ENCODE peak calls at places on chromosomes 12 and 14, in six cellular contexts. X is stomach, R is spleen, W is transverse colon, N is HL-60, M is sigmoid colon. Y is an unnamed sample.

GRCh38 chr12:120720234-120720968 is 5.2 kb upstream of the ACADS start:
- DNase-seq in X (no peak), R (peak), W (no peak), N (no peak), M (peak), Y (no peak)

GRCh38 chr12:115963030-115963480 is 314.4 kb downstream of the MED13L start:
- DNase-seq in X (no peak), R (no peak), W (no peak), N (no peak), M (no peak), Y (no peak)

GRCh38 chr12:66319266-66319954 is 17.1 kb downstream of the HELB start:
- DNase-seq in X (no peak), R (no peak), W (no peak), N (no peak), M (no peak), Y (no peak)

GRCh38 chr14:61219673-61220072 is 61.5 kb downstream of the TMEM30B start:
- DNase-seq in X (no peak), R (no peak), W (no peak), N (no peak), M (no peak), Y (no peak)

GRCh38 chr12:62736596-62736995 is 198.4 kb downstream of the PPM1H start:
- DNase-seq in X (no peak), R (no peak), W (no peak), N (no peak), M (no peak), Y (no peak)

GRCh38 chr12:21323736-21324135 is 11.0 kb downstream of the SLCO1A2 start:
- DNase-seq in X (no peak), R (no peak), W (no peak), N (no peak), M (no peak), Y (no peak)

GRCh38 chr14:100765991-100766390 is 39.3 kb downstream of the DLK1 start:
- DNase-seq in X (no peak), R (no peak), W (no peak), N (no peak), M (peak), Y (no peak)

GRCh38 chr12:57756406-57757341 is 1.8 kb downstream of the MARCHF9 start:
- DNase-seq in X (peak), R (peak), W (peak), N (no peak), M (peak), Y (no peak)

GRCh38 chr14:74980746-74981661 is 21.7 kb upstream of the EIF2B2 start:
- DNase-seq in X (no peak), R (no peak), W (no peak), N (no peak), M (no peak), Y (peak)

GRCh38 chr12:70364695-70365397 is 1.2 kb upstream of the KCNMB4 start:
- DNase-seq in X (no peak), R (no peak), W (no peak), N (no peak), M (no peak), Y (no peak)

GRCh38 chr12:89948266-89949175 is 239.9 kb upstream of the ATP2B1 start:
- DNase-seq in X (no peak), R (no peak), W (no peak), N (no peak), M (no peak), Y (no peak)

GRCh38 chr12:22709292-22709691 is 84.3 kb downstream of the ETNK1 start:
- DNase-seq in X (no peak), R (no peak), W (no peak), N (no peak), M (no peak), Y (no peak)

GRCh38 chr14:81990312-81990761 is 456.7 kb upstream of the SEL1L start:
- DNase-seq in X (peak), R (no peak), W (peak), N (no peak), M (no peak), Y (no peak)

GRCh38 chr12:45730116-45730841 is 773 bp downstream of the ARID2 start:
- DNase-seq in X (peak), R (peak), W (peak), N (no peak), M (peak), Y (peak)

GRCh38 chr12:27338473-27338872 is 5.8 kb downstream of the BMAL2 start:
- DNase-seq in X (no peak), R (no peak), W (no peak), N (no peak), M (no peak), Y (no peak)

GRCh38 chr12:132165584-132165983 is 21.3 kb downstream of the NOC4L start:
- DNase-seq in X (no peak), R (peak), W (no peak), N (no peak), M (no peak), Y (no peak)

GRCh38 chr12:89117448-89118034 is 234.8 kb downstream of the DUSP6 start:
- DNase-seq in X (peak), R (no peak), W (peak), N (no peak), M (no peak), Y (no peak)

GRCh38 chr14:61257469-61258057 is 23.6 kb downstream of the TMEM30B start:
- DNase-seq in X (no peak), R (no peak), W (no peak), N (no peak), M (no peak), Y (no peak)

GRCh38 chr12:442235-442884 is 17.4 kb upstream of the B4GALNT3 start:
- DNase-seq in X (peak), R (no peak), W (peak), N (no peak), M (peak), Y (no peak)

GRCh38 chr14:35534130-35534883 is at the start of gene INSM2:
- DNase-seq in X (no peak), R (peak), W (no peak), N (no peak), M (no peak), Y (no peak)

GRCh38 chr14:58243790-58244555 is 670 bp upstream of the PSMA3 start:
- DNase-seq in X (no peak), R (no peak), W (no peak), N (no peak), M (no peak), Y (no peak)

GRCh38 chr12:20109667-20110066 is 258.7 kb upstream of the PDE3A start:
- DNase-seq in X (no peak), R (no peak), W (no peak), N (no peak), M (no peak), Y (no peak)

GRCh38 chr12:32595251-32595650 is 83.8 kb upstream of the DNM1L start:
- DNase-seq in X (no peak), R (no peak), W (no peak), N (no peak), M (no peak), Y (no peak)

GRCh38 chr14:20782280-20782890 is 1.3 kb downstream of the RNASE6 start:
- DNase-seq in X (no peak), R (no peak), W (no peak), N (no peak), M (no peak), Y (no peak)

GRCh38 chr12:45666452-45667215 is 62.9 kb upstream of the ARID2 start:
- DNase-seq in X (no peak), R (no peak), W (no peak), N (no peak), M (no peak), Y (no peak)

GRCh38 chr12:102765736-102766135 is 151.3 kb downstream of the PAH start:
- DNase-seq in X (no peak), R (no peak), W (no peak), N (no peak), M (no peak), Y (no peak)

GRCh38 chr14:21184252-21184651 is 28.4 kb upstream of the OR5AU1 start:
- DNase-seq in X (no peak), R (no peak), W (no peak), N (no peak), M (no peak), Y (no peak)

GRCh38 chr14:104202259-104203070 is 64.1 kb downstream of the KIF26A start:
- DNase-seq in X (peak), R (no peak), W (peak), N (no peak), M (no peak), Y (no peak)

GRCh38 chr12:9782547-9783382 is 22.1 kb upstream of the CD69 start:
- DNase-seq in X (no peak), R (no peak), W (no peak), N (no peak), M (no peak), Y (no peak)

GRCh38 chr14:74567646-74568379 is 44.2 kb downstream of the LTBP2 start:
- DNase-seq in X (no peak), R (peak), W (no peak), N (no peak), M (no peak), Y (no peak)

GRCh38 chr14:69519701-69520100 is 35.2 kb downstream of the PLEKHD1 start:
- DNase-seq in X (no peak), R (no peak), W (no peak), N (no peak), M (no peak), Y (no peak)

GRCh38 chr12:50985322-50985721 is 33.0 kb downstream of the HIGD1C start:
- DNase-seq in X (no peak), R (no peak), W (no peak), N (no peak), M (peak), Y (no peak)

GRCh38 chr14:97641827-97642226 is 844.6 kb downstream of the VRK1 start:
- DNase-seq in X (no peak), R (no peak), W (no peak), N (no peak), M (no peak), Y (peak)

GRCh38 chr12:99287136-99287535 is 360.4 kb upstream of the GARIN6 start:
- DNase-seq in X (no peak), R (no peak), W (no peak), N (no peak), M (no peak), Y (no peak)

GRCh38 chr12:14694145-14694544 is 2.3 kb downstream of the GUCY2C start:
- DNase-seq in X (no peak), R (no peak), W (no peak), N (no peak), M (no peak), Y (no peak)
- TF ChIP-seq POLR2AphosphoS5 in X (no peak), R (no peak), W (no peak), N (no peak), M (no peak), Y (no peak)

GRCh38 chr14:34069854-34070582 is 119.1 kb upstream of the EGLN3 start:
- DNase-seq in X (no peak), R (no peak), W (no peak), N (no peak), M (no peak), Y (no peak)
- TF ChIP-seq CTCF in X (no peak), R (no peak), W (no peak), N (no peak), M (no peak), Y (no peak)

DNA sequence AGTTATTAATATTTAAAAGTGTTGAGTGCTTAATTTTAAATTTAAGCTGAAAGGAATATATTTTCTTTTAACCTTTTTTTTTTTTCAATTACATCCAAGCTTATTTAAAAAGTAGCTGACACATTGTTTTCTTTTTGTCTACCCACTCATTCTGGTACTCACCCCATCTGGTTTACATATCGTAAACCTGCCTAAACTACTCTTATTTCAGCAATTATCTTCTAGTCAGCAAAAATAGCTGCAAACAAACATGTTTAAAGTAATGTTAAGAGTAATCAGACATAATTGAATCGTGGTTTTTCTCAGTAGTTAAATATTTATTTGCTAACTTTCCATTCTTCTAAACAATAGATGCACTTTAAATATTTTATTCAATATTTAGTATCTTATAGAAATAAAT is 492.7 kb upstream of the MGAT4C start:
- DNase-seq in X (no peak), R (no peak), W (no peak), N (no peak), M (no peak), Y (no peak)
- TF ChIP-seq POLR2AphosphoS5 in X (no peak), R (no peak), W (no peak), N (no peak), M (no peak), Y (no peak)

GRCh38 chr12:4444031-4444430 is 1.6 kb downstream of the FGF6 start:
- DNase-seq in X (no peak), R (no peak), W (no peak), N (no peak), M (no peak), Y (no peak)
- TF ChIP-seq CTCF in X (no peak), R (no peak), W (no peak), N (no peak), M (no peak), Y (no peak)

GRCh38 chr14:93049867-93050331 is 65.8 kb downstream of the ITPK1 start:
- DNase-seq in X (peak), R (no peak), W (no peak), N (no peak), M (no peak), Y (no peak)
- TF ChIP-seq POLR2AphosphoS5 in X (no peak), R (peak), W (peak), N (no peak), M (no peak), Y (no peak)

DNA sequence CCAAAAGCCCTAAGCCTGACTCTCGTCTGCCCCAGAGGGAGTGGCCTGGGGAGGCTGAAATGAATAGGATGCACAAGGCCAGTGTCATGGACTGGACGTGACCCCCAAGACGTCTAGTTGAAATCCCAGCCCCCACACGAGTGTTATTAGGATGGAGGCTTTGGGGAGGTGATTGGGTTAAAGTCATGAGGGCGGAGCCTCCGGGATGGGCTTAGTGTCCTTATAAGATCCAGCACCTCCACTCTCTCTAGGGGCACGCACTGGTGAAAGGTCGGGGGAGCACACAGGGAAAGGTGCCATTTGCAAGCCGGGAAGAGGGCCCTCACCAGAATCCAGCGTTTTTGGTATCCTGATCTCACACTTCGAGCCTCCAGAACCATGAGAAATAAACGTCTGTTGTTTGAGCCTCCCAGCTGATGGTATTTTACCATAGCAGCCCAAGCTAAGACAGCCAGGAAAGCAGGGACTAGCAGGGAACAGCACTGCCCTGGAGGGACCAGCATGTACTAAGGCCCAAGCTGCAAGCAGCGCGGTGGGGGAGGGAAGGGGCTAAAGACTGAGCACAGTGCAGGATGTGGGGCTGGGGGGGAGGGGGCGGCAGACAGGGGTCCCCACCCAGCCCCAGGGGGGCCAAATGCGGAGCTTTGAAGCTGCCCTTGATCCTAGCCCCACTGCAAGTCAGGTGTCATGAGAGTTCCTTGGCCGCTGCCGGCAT is 78.3 kb upstream of the NCOR2 start:
- DNase-seq in X (no peak), R (no peak), W (no peak), N (no peak), M (no peak), Y (no peak)
- TF ChIP-seq CTCF in X (no peak), R (no peak), W (no peak), N (no peak), M (no peak), Y (no peak)

DNA sequence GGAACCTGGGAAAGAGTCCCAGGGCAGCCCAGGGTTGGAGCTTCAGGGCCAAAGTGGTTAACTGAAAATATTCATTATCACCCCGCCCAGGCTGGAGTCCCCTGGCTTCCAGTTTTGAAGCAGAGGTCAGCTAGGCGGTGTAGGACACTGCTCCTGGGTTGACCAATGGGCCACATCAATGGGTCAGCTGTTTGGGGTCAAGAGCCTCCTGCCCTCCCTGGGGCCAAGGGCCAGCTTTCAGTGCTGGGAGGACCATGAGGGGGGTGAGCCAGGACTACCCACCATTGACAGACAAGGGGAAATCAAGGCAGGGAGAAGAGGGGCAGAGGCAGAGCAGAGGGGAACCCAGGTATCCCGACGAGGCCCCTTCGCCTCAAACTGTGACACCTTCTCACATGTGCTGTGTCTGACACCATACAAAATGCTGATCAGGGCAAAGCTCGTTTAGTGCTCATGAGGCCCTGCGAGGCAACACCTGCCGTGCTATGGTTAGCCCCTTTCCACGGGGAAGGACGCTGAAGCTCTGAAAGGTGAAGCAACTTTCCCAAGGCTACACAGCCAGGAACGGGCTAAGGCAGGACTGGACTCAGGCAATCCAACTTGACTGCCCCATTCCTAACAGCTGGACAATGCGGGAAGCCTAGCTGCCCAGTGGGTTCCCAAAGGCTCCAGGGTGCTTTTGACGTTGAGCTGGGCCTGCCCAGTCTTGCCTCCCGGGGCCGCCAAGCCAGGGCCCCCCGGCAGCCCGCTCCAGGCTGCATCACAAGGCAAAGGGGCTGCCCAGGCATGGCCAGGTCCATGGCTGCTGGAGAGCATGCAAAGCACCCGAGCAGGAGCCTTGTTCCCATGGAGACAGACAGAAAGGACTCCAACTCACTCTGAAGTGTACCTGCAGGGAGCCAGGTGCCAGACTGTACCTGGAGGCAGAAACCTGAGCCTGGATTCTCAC is 2.0 kb downstream of the SYNE3 start:
- DNase-seq in X (no peak), R (no peak), W (no peak), N (no peak), M (no peak), Y (peak)
- TF ChIP-seq POLR2AphosphoS5 in X (no peak), R (no peak), W (no peak), N (no peak), M (no peak), Y (no peak)

DNA sequence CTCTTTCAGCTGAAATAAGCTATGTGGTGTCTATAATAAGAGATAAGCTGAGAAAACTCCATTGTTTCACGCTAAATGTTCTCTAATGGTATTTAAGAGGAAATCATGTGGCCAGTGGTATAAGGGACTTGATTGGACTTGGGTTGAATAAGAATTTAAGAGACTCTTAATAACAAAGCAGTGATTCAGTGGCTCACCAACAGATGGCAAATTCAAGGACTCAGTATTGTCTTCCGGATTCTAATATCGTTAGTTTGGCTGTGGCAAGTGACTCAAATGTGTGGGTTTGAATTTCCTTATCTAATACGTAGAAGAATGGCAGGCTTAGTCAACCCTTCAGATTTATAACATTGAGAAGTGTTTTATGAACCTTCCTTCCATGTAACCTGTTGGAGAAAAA is 49.1 kb upstream of the KCNH3 start:
- DNase-seq in X (no peak), R (no peak), W (no peak), N (no peak), M (no peak), Y (no peak)
- TF ChIP-seq CTCF in X (no peak), R (no peak), W (no peak), N (no peak), M (no peak), Y (no peak)

GRCh38 chr14:102345232-102345631 is 17.5 kb downstream of the CINP start:
- DNase-seq in X (no peak), R (no peak), W (no peak), N (no peak), M (no peak), Y (no peak)

GRCh38 chr14:102344485-102344884 is 18.2 kb downstream of the CINP start:
- DNase-seq in X (no peak), R (no peak), W (no peak), N (no peak), M (no peak), Y (no peak)

GRCh38 chr14:102344084-102344483 is 18.6 kb downstream of the CINP start:
- DNase-seq in X (no peak), R (no peak), W (no peak), N (no peak), M (no peak), Y (no peak)

GRCh38 chr14:102341566-102341965 is 21.1 kb downstream of the CINP start:
- DNase-seq in X (no peak), R (no peak), W (no peak), N (no peak), M (no peak), Y (no peak)

DNA sequence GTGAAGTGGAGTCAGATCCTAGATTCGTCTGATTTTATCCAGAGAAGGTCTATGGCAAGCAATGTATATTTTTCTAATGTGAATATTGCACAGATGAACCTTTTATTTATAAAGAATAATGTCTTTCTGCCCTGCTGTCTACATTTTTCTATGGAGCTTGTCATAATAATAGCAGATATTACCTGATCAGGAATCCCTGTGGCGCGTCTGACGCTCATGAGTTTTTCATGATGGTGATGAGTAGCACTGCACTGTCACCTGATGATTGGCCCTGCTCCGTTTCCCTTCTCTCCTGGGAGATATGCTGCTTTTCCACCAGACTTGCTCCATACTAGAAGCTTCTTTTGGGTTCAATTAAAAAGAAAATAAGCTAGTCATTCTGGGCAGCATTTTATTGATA is 20.5 kb downstream of the CINP start:
- DNase-seq in X (no peak), R (no peak), W (no peak), N (no peak), M (no peak), Y (no peak)
- TF ChIP-seq POLR2AphosphoS5 in X (no peak), R (no peak), W (no peak), N (no peak), M (no peak), Y (no peak)

GRCh38 chr12:56315626-56316473 is at the start of gene CNPY2:
- DNase-seq in X (peak), R (peak), W (peak), N (peak), M (peak), Y (peak)
- TF ChIP-seq CTCF in X (peak), R (peak), W (peak), N (no peak), M (no peak), Y (no peak)